ENCODE peak calls at places on chromosomes 4 and X, in seven cellular contexts. One of them, this sample, is unnamed.

GRCh38 chr4:92304073-92304472 is 307 bp downstream of the GRID2 start:
- DNase-seq in tibial nerve: no peak
- DNase-seq in right lobe of liver: no peak
- DNase-seq in prostate gland: no peak
- DNase-seq in H1: no peak
- DNase-seq in esophagus muscularis mucosa: no peak
- DNase-seq in sigmoid colon: no peak
- DNase-seq in this sample: no peak

GRCh38 chr4:96102541-96103018 is 262.7 kb downstream of the PDHA2 start:
- DNase-seq in tibial nerve: no peak
- DNase-seq in right lobe of liver: no peak
- DNase-seq in prostate gland: no peak
- DNase-seq in H1: no peak
- DNase-seq in esophagus muscularis mucosa: no peak
- DNase-seq in sigmoid colon: no peak
- DNase-seq in this sample: no peak

GRCh38 chr4:185016946-185017797 is 1.1 kb upstream of the HELT start:
- DNase-seq in tibial nerve: no peak
- DNase-seq in right lobe of liver: no peak
- DNase-seq in prostate gland: no peak
- DNase-seq in H1: no peak
- DNase-seq in esophagus muscularis mucosa: no peak
- DNase-seq in sigmoid colon: no peak
- DNase-seq in this sample: no peak

GRCh38 chr4:22672944-22673343 is 19.8 kb upstream of the GBA3 start:
- DNase-seq in tibial nerve: no peak
- DNase-seq in right lobe of liver: no peak
- DNase-seq in prostate gland: no peak
- DNase-seq in H1: no peak
- DNase-seq in esophagus muscularis mucosa: no peak
- DNase-seq in sigmoid colon: no peak
- DNase-seq in this sample: no peak

GRCh38 chr4:6878451-6879059 is 31.1 kb upstream of the TBC1D14 start:
- DNase-seq in tibial nerve: no peak
- DNase-seq in right lobe of liver: no peak
- DNase-seq in prostate gland: no peak
- DNase-seq in H1: no peak
- DNase-seq in esophagus muscularis mucosa: no peak
- DNase-seq in sigmoid colon: no peak
- DNase-seq in this sample: no peak

GRCh38 chrX:47452112-47452511 is 30.9 kb downstream of the ZNF41 start:
- DNase-seq in tibial nerve: no peak
- DNase-seq in right lobe of liver: no peak
- DNase-seq in prostate gland: no peak
- DNase-seq in H1: no peak
- DNase-seq in esophagus muscularis mucosa: no peak
- DNase-seq in sigmoid colon: no peak
- DNase-seq in this sample: no peak

GRCh38 chr4:45349859-45350258 is 623.5 kb upstream of the GNPDA2 start:
- DNase-seq in tibial nerve: no peak
- DNase-seq in right lobe of liver: no peak
- DNase-seq in prostate gland: no peak
- DNase-seq in H1: no peak
- DNase-seq in esophagus muscularis mucosa: no peak
- DNase-seq in sigmoid colon: no peak
- DNase-seq in this sample: no peak

GRCh38 chrX:152896450-152896849 is 1.4 kb upstream of the ZNF185 start:
- DNase-seq in tibial nerve: no peak
- DNase-seq in right lobe of liver: no peak
- DNase-seq in prostate gland: no peak
- DNase-seq in H1: no peak
- DNase-seq in esophagus muscularis mucosa: no peak
- DNase-seq in sigmoid colon: no peak
- DNase-seq in this sample: no peak

GRCh38 chr4:105496899-105497298 is 23.0 kb upstream of the PPA2 start:
- DNase-seq in tibial nerve: no peak
- DNase-seq in right lobe of liver: no peak
- DNase-seq in prostate gland: no peak
- DNase-seq in H1: no peak
- DNase-seq in esophagus muscularis mucosa: no peak
- DNase-seq in sigmoid colon: no peak
- DNase-seq in this sample: no peak

GRCh38 chr4:4781936-4782754 is 77.3 kb upstream of the MSX1 start:
- DNase-seq in tibial nerve: no peak
- DNase-seq in right lobe of liver: no peak
- DNase-seq in prostate gland: no peak
- DNase-seq in H1: no peak
- DNase-seq in esophagus muscularis mucosa: no peak
- DNase-seq in sigmoid colon: no peak
- DNase-seq in this sample: no peak

GRCh38 chr4:94765174-94765573 is 7.4 kb downstream of the BMPR1B start:
- DNase-seq in tibial nerve: no peak
- DNase-seq in right lobe of liver: no peak
- DNase-seq in prostate gland: no peak
- DNase-seq in H1: no peak
- DNase-seq in esophagus muscularis mucosa: no peak
- DNase-seq in sigmoid colon: no peak
- DNase-seq in this sample: no peak

GRCh38 chr4:175671491-175671934 is 140.6 kb downstream of the GPM6A start:
- DNase-seq in tibial nerve: no peak
- DNase-seq in right lobe of liver: no peak
- DNase-seq in prostate gland: no peak
- DNase-seq in H1: no peak
- DNase-seq in esophagus muscularis mucosa: no peak
- DNase-seq in sigmoid colon: no peak
- DNase-seq in this sample: no peak

GRCh38 chrX:9378980-9379696 is 85.7 kb upstream of the TBL1X start:
- DNase-seq in tibial nerve: no peak
- DNase-seq in right lobe of liver: no peak
- DNase-seq in prostate gland: no peak
- DNase-seq in H1: no peak
- DNase-seq in esophagus muscularis mucosa: no peak
- DNase-seq in sigmoid colon: no peak
- DNase-seq in this sample: no peak

GRCh38 chrX:151505796-151506195 is 57.7 kb upstream of the PASD1 start:
- DNase-seq in tibial nerve: no peak
- DNase-seq in right lobe of liver: no peak
- DNase-seq in prostate gland: no peak
- DNase-seq in H1: no peak
- DNase-seq in esophagus muscularis mucosa: no peak
- DNase-seq in sigmoid colon: no peak
- DNase-seq in this sample: no peak

GRCh38 chr4:17647927-17648326 is 33.5 kb downstream of the MED28 start:
- DNase-seq in tibial nerve: no peak
- DNase-seq in right lobe of liver: no peak
- DNase-seq in prostate gland: no peak
- DNase-seq in H1: no peak
- DNase-seq in esophagus muscularis mucosa: no peak
- DNase-seq in sigmoid colon: no peak
- DNase-seq in this sample: no peak

GRCh38 chr4:118967393-118967792 is 78.7 kb downstream of the SYNPO2 start:
- DNase-seq in tibial nerve: no peak
- DNase-seq in right lobe of liver: no peak
- DNase-seq in prostate gland: no peak
- DNase-seq in H1: no peak
- DNase-seq in esophagus muscularis mucosa: peak
- DNase-seq in sigmoid colon: peak
- DNase-seq in this sample: peak

GRCh38 chr4:67593741-67594175 is 35.2 kb downstream of the STAP1 start:
- DNase-seq in tibial nerve: no peak
- DNase-seq in right lobe of liver: no peak
- DNase-seq in prostate gland: no peak
- DNase-seq in H1: no peak
- DNase-seq in esophagus muscularis mucosa: no peak
- DNase-seq in sigmoid colon: no peak
- DNase-seq in this sample: no peak

GRCh38 chr4:114087596-114088230 is 108.3 kb upstream of the ARSJ start:
- DNase-seq in tibial nerve: no peak
- DNase-seq in right lobe of liver: no peak
- DNase-seq in prostate gland: no peak
- DNase-seq in H1: no peak
- DNase-seq in esophagus muscularis mucosa: no peak
- DNase-seq in sigmoid colon: no peak
- DNase-seq in this sample: no peak

GRCh38 chr4:139552908-139553307 is 3.1 kb downstream of the SETD7 start:
- DNase-seq in tibial nerve: peak
- DNase-seq in right lobe of liver: no peak
- DNase-seq in prostate gland: no peak
- DNase-seq in H1: no peak
- DNase-seq in esophagus muscularis mucosa: no peak
- DNase-seq in sigmoid colon: no peak
- DNase-seq in this sample: no peak

GRCh38 chr4:139554726-139555072 is 1.3 kb downstream of the SETD7 start:
- DNase-seq in tibial nerve: no peak
- DNase-seq in right lobe of liver: no peak
- DNase-seq in prostate gland: no peak
- DNase-seq in H1: no peak
- DNase-seq in esophagus muscularis mucosa: no peak
- DNase-seq in sigmoid colon: no peak
- DNase-seq in this sample: no peak

GRCh38 chr4:139555073-139555704 is 830 bp downstream of the SETD7 start:
- DNase-seq in tibial nerve: peak
- DNase-seq in right lobe of liver: peak
- DNase-seq in prostate gland: peak
- DNase-seq in H1: no peak
- DNase-seq in esophagus muscularis mucosa: peak
- DNase-seq in sigmoid colon: peak
- DNase-seq in this sample: peak

GRCh38 chr4:139552506-139552905 is 3.5 kb downstream of the SETD7 start:
- DNase-seq in tibial nerve: no peak
- DNase-seq in right lobe of liver: no peak
- DNase-seq in prostate gland: no peak
- DNase-seq in H1: no peak
- DNase-seq in esophagus muscularis mucosa: no peak
- DNase-seq in sigmoid colon: no peak
- DNase-seq in this sample: no peak

DNA sequence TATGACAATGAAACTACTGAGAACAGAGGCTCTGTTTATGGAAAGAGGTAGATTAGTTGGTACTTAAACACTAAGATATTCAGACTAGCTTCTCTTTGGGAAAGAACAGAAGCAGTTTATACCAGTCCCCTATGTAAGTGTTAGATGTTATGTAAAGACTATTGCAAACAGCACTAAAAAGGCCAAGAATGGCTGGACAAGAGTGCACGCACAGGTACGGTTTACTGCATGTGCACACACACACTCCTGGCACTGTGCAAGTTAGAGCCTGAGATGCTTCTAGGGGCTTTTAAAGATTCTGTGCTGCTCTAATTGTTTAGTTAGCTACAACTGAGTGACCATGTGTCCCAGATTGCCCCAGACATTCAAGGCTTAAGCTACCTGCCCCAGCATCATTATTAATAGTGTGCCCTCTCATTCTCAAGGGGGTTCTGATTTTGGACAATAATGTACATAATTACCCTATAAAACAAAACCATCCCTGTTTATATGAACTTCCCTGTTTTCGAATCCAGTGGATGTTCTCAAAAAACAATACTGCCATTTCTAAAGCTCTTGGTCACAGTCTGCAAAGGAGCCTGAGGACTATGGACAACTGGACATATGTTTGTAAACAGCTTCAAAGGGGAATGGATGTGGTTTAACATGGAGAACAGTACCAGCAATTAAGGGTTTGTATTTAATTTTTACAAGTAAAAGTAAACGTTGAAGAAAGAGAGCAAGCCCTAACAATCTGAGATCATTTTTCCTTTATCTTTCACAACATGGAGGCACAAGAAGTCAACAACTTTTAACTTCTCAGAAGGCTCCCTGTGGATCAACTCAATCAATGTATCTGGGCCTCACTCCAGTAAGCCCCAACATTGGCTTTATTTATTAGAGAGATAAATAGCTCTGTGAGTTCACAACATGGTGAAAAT is 2.0 kb downstream of the SETD7 start:
- DNase-seq in tibial nerve: no peak
- DNase-seq in right lobe of liver: no peak
- DNase-seq in prostate gland: no peak
- DNase-seq in H1: no peak
- DNase-seq in esophagus muscularis mucosa: no peak
- DNase-seq in sigmoid colon: no peak
- DNase-seq in this sample: no peak
- H3K27ac ChIP-seq in tibial nerve: peak
- H3K27ac ChIP-seq in right lobe of liver: peak
- H3K27ac ChIP-seq in prostate gland: peak
- H3K27ac ChIP-seq in H1: no peak
- H3K27ac ChIP-seq in esophagus muscularis mucosa: peak
- H3K27ac ChIP-seq in sigmoid colon: peak
- H3K27ac ChIP-seq in this sample: peak

GRCh38 chrX:24150051-24150790 is 692 bp downstream of the ZFX start:
- DNase-seq in tibial nerve: peak
- DNase-seq in right lobe of liver: peak
- DNase-seq in prostate gland: peak
- DNase-seq in H1: peak
- DNase-seq in esophagus muscularis mucosa: peak
- DNase-seq in sigmoid colon: peak
- DNase-seq in this sample: peak
- TF ChIP-seq POLR2A in tibial nerve: no peak
- TF ChIP-seq POLR2A in right lobe of liver: no peak
- TF ChIP-seq POLR2A in prostate gland: peak
- TF ChIP-seq POLR2A in H1: peak
- TF ChIP-seq POLR2A in esophagus muscularis mucosa: no peak
- TF ChIP-seq POLR2A in sigmoid colon: peak
- TF ChIP-seq POLR2A in this sample: peak

GRCh38 chrX:129540068-129540653 is at the start of gene OCRL:
- DNase-seq in tibial nerve: peak
- DNase-seq in right lobe of liver: peak
- DNase-seq in prostate gland: peak
- DNase-seq in H1: no peak
- DNase-seq in esophagus muscularis mucosa: peak
- DNase-seq in sigmoid colon: peak
- DNase-seq in this sample: peak

GRCh38 chrX:129531132-129531531 is 7.8 kb upstream of the SMARCA1 start:
- DNase-seq in tibial nerve: no peak
- DNase-seq in right lobe of liver: no peak
- DNase-seq in prostate gland: no peak
- DNase-seq in H1: no peak
- DNase-seq in esophagus muscularis mucosa: no peak
- DNase-seq in sigmoid colon: no peak
- DNase-seq in this sample: no peak

GRCh38 chrX:129529685-129530281 is 6.5 kb upstream of the SMARCA1 start:
- DNase-seq in tibial nerve: no peak
- DNase-seq in right lobe of liver: no peak
- DNase-seq in prostate gland: no peak
- DNase-seq in H1: no peak
- DNase-seq in esophagus muscularis mucosa: no peak
- DNase-seq in sigmoid colon: no peak
- DNase-seq in this sample: no peak

GRCh38 chrX:129530410-129530809 is 7.1 kb upstream of the SMARCA1 start:
- DNase-seq in tibial nerve: no peak
- DNase-seq in right lobe of liver: no peak
- DNase-seq in prostate gland: no peak
- DNase-seq in H1: no peak
- DNase-seq in esophagus muscularis mucosa: no peak
- DNase-seq in sigmoid colon: no peak
- DNase-seq in this sample: no peak

GRCh38 chrX:129534816-129535578 is 5.1 kb upstream of the OCRL start:
- DNase-seq in tibial nerve: no peak
- DNase-seq in right lobe of liver: no peak
- DNase-seq in prostate gland: no peak
- DNase-seq in H1: no peak
- DNase-seq in esophagus muscularis mucosa: no peak
- DNase-seq in sigmoid colon: no peak
- DNase-seq in this sample: no peak
- H3K27ac ChIP-seq in tibial nerve: no peak
- H3K27ac ChIP-seq in right lobe of liver: no peak
- H3K27ac ChIP-seq in prostate gland: no peak
- H3K27ac ChIP-seq in H1: no peak
- H3K27ac ChIP-seq in esophagus muscularis mucosa: peak
- H3K27ac ChIP-seq in sigmoid colon: peak
- H3K27ac ChIP-seq in this sample: no peak

GRCh38 chr4:37977471-37978452 is 17.6 kb downstream of the PTTG2 start:
- DNase-seq in tibial nerve: peak
- DNase-seq in right lobe of liver: peak
- DNase-seq in prostate gland: peak
- DNase-seq in H1: no peak
- DNase-seq in esophagus muscularis mucosa: no peak
- DNase-seq in sigmoid colon: peak
- DNase-seq in this sample: peak
- TF ChIP-seq POLR2A in tibial nerve: no peak
- TF ChIP-seq POLR2A in right lobe of liver: peak
- TF ChIP-seq POLR2A in prostate gland: no peak
- TF ChIP-seq POLR2A in H1: no peak
- TF ChIP-seq POLR2A in esophagus muscularis mucosa: no peak
- TF ChIP-seq POLR2A in sigmoid colon: no peak
- TF ChIP-seq POLR2A in this sample: peak

This sample was measured in uterus.